ENCODE peak calls at places on chromosome 20, in ten cellular contexts. One of them, this sample, is unnamed.

GRCh38 chr20:5688431-5688972 is 61.7 kb upstream of the SHLD1 start:
- DNase-seq in psoas muscle: no peak
- DNase-seq in Peyer's patch: no peak
- DNase-seq in upper lobe of right lung: peak
- DNase-seq in cardiac fibroblast: no peak
- DNase-seq in body of pancreas: no peak
- DNase-seq in DND-41: no peak
- DNase-seq in cardiac muscle cell: no peak
- DNase-seq in prostate gland: no peak
- DNase-seq in endothelial cell: peak
- DNase-seq in this sample: no peak

GRCh38 chr20:46022411-46023147 is 6.4 kb upstream of the SLC12A5 start:
- DNase-seq in psoas muscle: peak
- DNase-seq in Peyer's patch: peak
- DNase-seq in upper lobe of right lung: peak
- DNase-seq in cardiac fibroblast: peak
- DNase-seq in body of pancreas: peak
- DNase-seq in DND-41: peak
- DNase-seq in cardiac muscle cell: peak
- DNase-seq in prostate gland: no peak
- DNase-seq in endothelial cell: peak
- DNase-seq in this sample: no peak

GRCh38 chr20:19522080-19522801 is 235.8 kb upstream of the RIN2 start:
- DNase-seq in psoas muscle: no peak
- DNase-seq in Peyer's patch: no peak
- DNase-seq in upper lobe of right lung: no peak
- DNase-seq in cardiac fibroblast: no peak
- DNase-seq in body of pancreas: no peak
- DNase-seq in DND-41: peak
- DNase-seq in cardiac muscle cell: no peak
- DNase-seq in prostate gland: no peak
- DNase-seq in endothelial cell: no peak
- DNase-seq in this sample: no peak

GRCh38 chr20:32737371-32738223 is 5.7 kb downstream of the COMMD7 start:
- DNase-seq in psoas muscle: no peak
- DNase-seq in Peyer's patch: no peak
- DNase-seq in upper lobe of right lung: no peak
- DNase-seq in cardiac fibroblast: peak
- DNase-seq in body of pancreas: no peak
- DNase-seq in DND-41: peak
- DNase-seq in cardiac muscle cell: no peak
- DNase-seq in prostate gland: no peak
- DNase-seq in endothelial cell: no peak
- DNase-seq in this sample: peak

GRCh38 chr20:19308151-19308550 is 95.7 kb downstream of the SLC24A3 start:
- DNase-seq in psoas muscle: no peak
- DNase-seq in Peyer's patch: no peak
- DNase-seq in upper lobe of right lung: no peak
- DNase-seq in cardiac fibroblast: no peak
- DNase-seq in body of pancreas: no peak
- DNase-seq in DND-41: no peak
- DNase-seq in cardiac muscle cell: no peak
- DNase-seq in prostate gland: no peak
- DNase-seq in endothelial cell: no peak
- DNase-seq in this sample: no peak

GRCh38 chr20:62977613-62978558 is 25.4 kb downstream of the SLC17A9 start:
- DNase-seq in psoas muscle: no peak
- DNase-seq in Peyer's patch: peak
- DNase-seq in upper lobe of right lung: no peak
- DNase-seq in cardiac fibroblast: no peak
- DNase-seq in body of pancreas: no peak
- DNase-seq in DND-41: peak
- DNase-seq in cardiac muscle cell: no peak
- DNase-seq in prostate gland: no peak
- DNase-seq in endothelial cell: no peak
- DNase-seq in this sample: no peak

GRCh38 chr20:41135888-41136243 is 1.5 kb upstream of the PLCG1 start:
- DNase-seq in psoas muscle: no peak
- DNase-seq in Peyer's patch: no peak
- DNase-seq in upper lobe of right lung: no peak
- DNase-seq in cardiac fibroblast: no peak
- DNase-seq in body of pancreas: no peak
- DNase-seq in DND-41: no peak
- DNase-seq in cardiac muscle cell: no peak
- DNase-seq in prostate gland: no peak
- DNase-seq in endothelial cell: no peak
- DNase-seq in this sample: no peak

GRCh38 chr20:62496525-62497218 is 20.9 kb upstream of the GATA5 start:
- DNase-seq in psoas muscle: no peak
- DNase-seq in Peyer's patch: no peak
- DNase-seq in upper lobe of right lung: no peak
- DNase-seq in cardiac fibroblast: no peak
- DNase-seq in body of pancreas: no peak
- DNase-seq in DND-41: peak
- DNase-seq in cardiac muscle cell: peak
- DNase-seq in prostate gland: no peak
- DNase-seq in endothelial cell: peak
- DNase-seq in this sample: no peak

GRCh38 chr20:49340161-49340966 is 62.5 kb upstream of the ZNFX1 start:
- DNase-seq in psoas muscle: peak
- DNase-seq in Peyer's patch: no peak
- DNase-seq in upper lobe of right lung: no peak
- DNase-seq in cardiac fibroblast: no peak
- DNase-seq in body of pancreas: no peak
- DNase-seq in DND-41: no peak
- DNase-seq in cardiac muscle cell: no peak
- DNase-seq in prostate gland: no peak
- DNase-seq in endothelial cell: no peak
- DNase-seq in this sample: no peak

GRCh38 chr20:32302507-32302872 is 25.0 kb downstream of the KIF3B start:
- DNase-seq in psoas muscle: no peak
- DNase-seq in Peyer's patch: no peak
- DNase-seq in upper lobe of right lung: no peak
- DNase-seq in cardiac fibroblast: no peak
- DNase-seq in body of pancreas: no peak
- DNase-seq in DND-41: no peak
- DNase-seq in cardiac muscle cell: peak
- DNase-seq in prostate gland: no peak
- DNase-seq in endothelial cell: no peak
- DNase-seq in this sample: no peak

GRCh38 chr20:63093966-63094766 is 87.4 kb upstream of the BHLHE23 start:
- DNase-seq in psoas muscle: no peak
- DNase-seq in Peyer's patch: peak
- DNase-seq in upper lobe of right lung: peak
- DNase-seq in cardiac fibroblast: no peak
- DNase-seq in body of pancreas: peak
- DNase-seq in DND-41: no peak
- DNase-seq in cardiac muscle cell: no peak
- DNase-seq in prostate gland: no peak
- DNase-seq in endothelial cell: no peak
- DNase-seq in this sample: no peak

GRCh38 chr20:17759449-17759848 is 59.7 kb downstream of the BANF2 start:
- DNase-seq in psoas muscle: no peak
- DNase-seq in Peyer's patch: no peak
- DNase-seq in upper lobe of right lung: no peak
- DNase-seq in cardiac fibroblast: no peak
- DNase-seq in body of pancreas: no peak
- DNase-seq in DND-41: no peak
- DNase-seq in cardiac muscle cell: no peak
- DNase-seq in prostate gland: no peak
- DNase-seq in endothelial cell: no peak
- DNase-seq in this sample: no peak

GRCh38 chr20:1397710-1398109 is 4.9 kb upstream of the FKBP1A start:
- DNase-seq in psoas muscle: no peak
- DNase-seq in Peyer's patch: no peak
- DNase-seq in upper lobe of right lung: no peak
- DNase-seq in cardiac fibroblast: peak
- DNase-seq in body of pancreas: no peak
- DNase-seq in DND-41: no peak
- DNase-seq in cardiac muscle cell: no peak
- DNase-seq in prostate gland: no peak
- DNase-seq in endothelial cell: no peak
- DNase-seq in this sample: no peak
- TF ChIP-seq CTCF in psoas muscle: no peak
- TF ChIP-seq CTCF in Peyer's patch: no peak
- TF ChIP-seq CTCF in upper lobe of right lung: peak
- TF ChIP-seq CTCF in cardiac fibroblast: peak
- TF ChIP-seq CTCF in body of pancreas: peak
- TF ChIP-seq CTCF in DND-41: peak
- TF ChIP-seq CTCF in cardiac muscle cell: peak
- TF ChIP-seq CTCF in prostate gland: no peak
- TF ChIP-seq CTCF in endothelial cell: no peak
- TF ChIP-seq CTCF in this sample: no peak

GRCh38 chr20:58868795-58869194 is 16.3 kb downstream of the GNAS start:
- DNase-seq in psoas muscle: no peak
- DNase-seq in Peyer's patch: no peak
- DNase-seq in upper lobe of right lung: no peak
- DNase-seq in cardiac fibroblast: no peak
- DNase-seq in body of pancreas: no peak
- DNase-seq in DND-41: no peak
- DNase-seq in cardiac muscle cell: no peak
- DNase-seq in prostate gland: no peak
- DNase-seq in endothelial cell: no peak
- DNase-seq in this sample: no peak
- TF ChIP-seq CTCF in psoas muscle: peak
- TF ChIP-seq CTCF in Peyer's patch: no peak
- TF ChIP-seq CTCF in upper lobe of right lung: peak
- TF ChIP-seq CTCF in cardiac fibroblast: no peak
- TF ChIP-seq CTCF in body of pancreas: no peak
- TF ChIP-seq CTCF in DND-41: no peak
- TF ChIP-seq CTCF in cardiac muscle cell: peak
- TF ChIP-seq CTCF in prostate gland: no peak
- TF ChIP-seq CTCF in endothelial cell: no peak
- TF ChIP-seq CTCF in this sample: peak

DNA sequence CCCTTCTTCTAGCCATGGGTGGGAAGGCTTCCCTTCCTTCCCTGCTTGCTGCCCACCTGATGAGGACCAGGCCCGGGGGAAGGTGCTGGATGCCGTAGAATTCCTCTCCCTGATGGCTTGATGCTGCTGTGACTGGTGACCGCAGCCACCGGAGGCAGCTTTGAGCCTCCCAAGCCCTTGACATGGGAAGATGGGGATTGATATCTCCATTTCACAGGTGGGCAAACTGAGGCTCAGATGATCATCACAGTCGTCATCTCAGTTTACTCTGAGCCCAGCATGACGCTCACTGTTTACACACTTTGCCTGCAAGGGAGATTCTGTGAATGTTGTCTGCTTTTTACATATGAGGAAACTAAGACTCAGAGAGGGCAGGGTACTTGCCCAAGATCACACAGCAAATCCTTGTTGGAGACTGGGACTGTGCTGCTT is 43.9 kb downstream of the SRC start:
- DNase-seq in psoas muscle: no peak
- DNase-seq in Peyer's patch: no peak
- DNase-seq in upper lobe of right lung: peak
- DNase-seq in cardiac fibroblast: no peak
- DNase-seq in body of pancreas: no peak
- DNase-seq in DND-41: no peak
- DNase-seq in cardiac muscle cell: no peak
- DNase-seq in prostate gland: no peak
- DNase-seq in endothelial cell: peak
- DNase-seq in this sample: no peak
- TF ChIP-seq CTCF in psoas muscle: no peak
- TF ChIP-seq CTCF in Peyer's patch: no peak
- TF ChIP-seq CTCF in upper lobe of right lung: no peak
- TF ChIP-seq CTCF in cardiac fibroblast: peak
- TF ChIP-seq CTCF in body of pancreas: no peak
- TF ChIP-seq CTCF in DND-41: peak
- TF ChIP-seq CTCF in cardiac muscle cell: no peak
- TF ChIP-seq CTCF in prostate gland: no peak
- TF ChIP-seq CTCF in endothelial cell: no peak
- TF ChIP-seq CTCF in this sample: no peak

GRCh38 chr20:50456452-50457324 is 53.5 kb upstream of the PTPN1 start:
- DNase-seq in psoas muscle: no peak
- DNase-seq in Peyer's patch: no peak
- DNase-seq in upper lobe of right lung: no peak
- DNase-seq in cardiac fibroblast: no peak
- DNase-seq in body of pancreas: no peak
- DNase-seq in DND-41: peak
- DNase-seq in cardiac muscle cell: no peak
- DNase-seq in prostate gland: no peak
- DNase-seq in endothelial cell: no peak
- DNase-seq in this sample: no peak
- TF ChIP-seq CTCF in psoas muscle: no peak
- TF ChIP-seq CTCF in Peyer's patch: no peak
- TF ChIP-seq CTCF in upper lobe of right lung: peak
- TF ChIP-seq CTCF in cardiac fibroblast: peak
- TF ChIP-seq CTCF in body of pancreas: peak
- TF ChIP-seq CTCF in DND-41: peak
- TF ChIP-seq CTCF in cardiac muscle cell: peak
- TF ChIP-seq CTCF in prostate gland: no peak
- TF ChIP-seq CTCF in endothelial cell: no peak
- TF ChIP-seq CTCF in this sample: peak

GRCh38 chr20:8663424-8663823 is 405.5 kb upstream of the PLCB4 start:
- DNase-seq in psoas muscle: no peak
- DNase-seq in Peyer's patch: no peak
- DNase-seq in upper lobe of right lung: no peak
- DNase-seq in cardiac fibroblast: no peak
- DNase-seq in body of pancreas: no peak
- DNase-seq in DND-41: no peak
- DNase-seq in cardiac muscle cell: no peak
- DNase-seq in prostate gland: no peak
- DNase-seq in endothelial cell: no peak
- DNase-seq in this sample: no peak

GRCh38 chr20:8667306-8667705 is 401.6 kb upstream of the PLCB4 start:
- DNase-seq in psoas muscle: peak
- DNase-seq in Peyer's patch: no peak
- DNase-seq in upper lobe of right lung: no peak
- DNase-seq in cardiac fibroblast: peak
- DNase-seq in body of pancreas: no peak
- DNase-seq in DND-41: no peak
- DNase-seq in cardiac muscle cell: no peak
- DNase-seq in prostate gland: no peak
- DNase-seq in endothelial cell: no peak
- DNase-seq in this sample: no peak

GRCh38 chr20:8661229-8662023 is 407.5 kb upstream of the PLCB4 start:
- DNase-seq in psoas muscle: no peak
- DNase-seq in Peyer's patch: no peak
- DNase-seq in upper lobe of right lung: no peak
- DNase-seq in cardiac fibroblast: no peak
- DNase-seq in body of pancreas: no peak
- DNase-seq in DND-41: no peak
- DNase-seq in cardiac muscle cell: peak
- DNase-seq in prostate gland: no peak
- DNase-seq in endothelial cell: no peak
- DNase-seq in this sample: no peak

GRCh38 chr20:8662433-8662954 is 406.4 kb upstream of the PLCB4 start:
- DNase-seq in psoas muscle: no peak
- DNase-seq in Peyer's patch: no peak
- DNase-seq in upper lobe of right lung: no peak
- DNase-seq in cardiac fibroblast: no peak
- DNase-seq in body of pancreas: no peak
- DNase-seq in DND-41: no peak
- DNase-seq in cardiac muscle cell: no peak
- DNase-seq in prostate gland: no peak
- DNase-seq in endothelial cell: no peak
- DNase-seq in this sample: no peak

GRCh38 chr20:8664778-8665177 is 404.1 kb upstream of the PLCB4 start:
- DNase-seq in psoas muscle: no peak
- DNase-seq in Peyer's patch: no peak
- DNase-seq in upper lobe of right lung: no peak
- DNase-seq in cardiac fibroblast: no peak
- DNase-seq in body of pancreas: no peak
- DNase-seq in DND-41: no peak
- DNase-seq in cardiac muscle cell: peak
- DNase-seq in prostate gland: no peak
- DNase-seq in endothelial cell: no peak
- DNase-seq in this sample: no peak
- TF ChIP-seq CTCF in psoas muscle: peak
- TF ChIP-seq CTCF in Peyer's patch: no peak
- TF ChIP-seq CTCF in upper lobe of right lung: no peak
- TF ChIP-seq CTCF in cardiac fibroblast: no peak
- TF ChIP-seq CTCF in body of pancreas: no peak
- TF ChIP-seq CTCF in DND-41: no peak
- TF ChIP-seq CTCF in cardiac muscle cell: no peak
- TF ChIP-seq CTCF in prostate gland: no peak
- TF ChIP-seq CTCF in endothelial cell: peak
- TF ChIP-seq CTCF in this sample: no peak

This sample was measured in AG04449.